ENCODE peak calls at places on chromosomes 6 and 20, in six cellular contexts. U is NT2/D1; C is spleen; I is right lobe of liver; J is naive thymus-derived CD4-positive, alpha-beta T cell; P is IMR-90. X is an unnamed sample.
A peak's percentile ranks its signal among the peaks of the same experiment; 100 is the strongest.

GRCh38 chr20:46348972-46349741 is 40.9 kb upstream of the CDH22 start:
- DNase-seq in C (peak; percentile 84), P (peak; percentile 31), I (no peak), U (no peak), J (peak; percentile 43), X (peak; percentile 78)

GRCh38 chr6:39339557-39340555 is 17.4 kb upstream of the KCNK16 start:
- DNase-seq in J (no peak), U (no peak), P (no peak), I (no peak), C (peak; percentile 66), X (no peak)

GRCh38 chr6:9401936-9402335 is 966.6 kb upstream of the SLC35B3 start:
- DNase-seq in I (no peak), J (no peak), P (peak; percentile 28), C (no peak), U (no peak), X (peak; percentile 30)

GRCh38 chr20:24046905-24047304 is 58.3 kb upstream of the GGTLC1 start:
- DNase-seq in I (no peak), U (no peak), P (no peak), J (no peak), C (no peak), X (no peak)

GRCh38 chr6:152634773-152635172 is 2.4 kb downstream of the SYNE1 start:
- DNase-seq in C (peak; percentile 80), J (no peak), I (no peak), U (no peak), P (no peak), X (no peak)

GRCh38 chr6:145277358-145278097 is 457.8 kb downstream of the EPM2A start:
- DNase-seq in J (no peak), U (no peak), C (no peak), P (no peak), I (no peak), X (no peak)

GRCh38 chr6:20175810-20176209 is 36.5 kb downstream of the MBOAT1 start:
- DNase-seq in U (no peak), P (no peak), I (no peak), C (no peak), J (no peak), X (no peak)

GRCh38 chr6:155872961-155873360 is 417.3 kb upstream of the NOX3 start:
- DNase-seq in P (no peak), U (no peak), I (no peak), J (no peak), C (no peak), X (no peak)

GRCh38 chr20:48722002-48722731 is 105.6 kb downstream of the PREX1 start:
- DNase-seq in J (no peak), C (peak; percentile 83), I (peak; percentile 40), U (no peak), P (peak; percentile 32), X (peak; percentile 43)

GRCh38 chr6:136487746-136488145 is 62.5 kb downstream of the MAP7 start:
- DNase-seq in U (no peak), P (no peak), I (no peak), C (no peak), J (no peak), X (peak; percentile 83)

GRCh38 chr6:144150673-144151009 is 324 bp downstream of the STX11 start:
- DNase-seq in J (peak; percentile 49), U (no peak), C (peak; percentile 85), I (no peak), P (peak; percentile 18), X (peak; percentile 50)

GRCh38 chr20:44496976-44497375 is 21.3 kb downstream of the TTPAL start:
- DNase-seq in P (peak; percentile 96), C (no peak), U (peak; percentile 18), J (no peak), I (no peak), X (peak; percentile 75)

GRCh38 chr6:51118754-51119153 is 300.1 kb downstream of the TFAP2B start:
- DNase-seq in U (no peak), J (no peak), I (no peak), C (no peak), P (no peak), X (no peak)

GRCh38 chr6:147154454-147154853 is 49.8 kb upstream of the STXBP5 start:
- DNase-seq in U (no peak), I (no peak), P (peak; percentile 79), C (no peak), J (no peak), X (peak; percentile 56)

GRCh38 chr6:5438882-5439584 is 177.7 kb downstream of the FARS2 start:
- DNase-seq in U (peak; percentile 65), J (no peak), I (no peak), P (no peak), C (no peak), X (no peak)

GRCh38 chr6:73636048-73636447 is 17.7 kb downstream of the SLC17A5 start:
- DNase-seq in U (no peak), I (no peak), C (no peak), P (no peak), J (no peak), X (peak; percentile 70)

GRCh38 chr6:63904844-63905243 is 269.2 kb downstream of the PHF3 start:
- DNase-seq in I (no peak), U (no peak), P (peak; percentile 85), C (no peak), J (no peak), X (peak; percentile 43)

GRCh38 chr6:138297761-138298298 is 79.5 kb upstream of the PBOV1 start:
- DNase-seq in P (no peak), J (no peak), I (no peak), C (no peak), U (no peak), X (peak; percentile 7)

GRCh38 chr6:46024122-46024769 is 8.6 kb upstream of the CLIC5 start:
- DNase-seq in P (no peak), J (no peak), U (no peak), C (no peak), I (no peak), X (no peak)

GRCh38 chr6:43812850-43813584 is 43.0 kb downstream of the VEGFA start:
- DNase-seq in U (no peak), I (no peak), C (no peak), J (no peak), P (peak; percentile 7), X (no peak)

GRCh38 chr20:24948939-24949679 is at the start of gene CST7:
- DNase-seq in C (peak; percentile 96), J (peak; percentile 77), U (no peak), I (peak; percentile 56), P (no peak), X (no peak)

GRCh38 chr6:4732691-4733315 is 43.4 kb upstream of the CDYL start:
- DNase-seq in J (no peak), P (peak; percentile 95), U (peak; percentile 35), I (no peak), C (no peak), X (peak; percentile 89)

GRCh38 chr6:118589186-118589585 is 41.1 kb downstream of the PLN start:
- DNase-seq in I (no peak), J (no peak), U (no peak), P (peak; percentile 7), C (no peak), X (peak; percentile 20)

GRCh38 chr6:15876406-15876805 is 213.6 kb upstream of the DTNBP1 start:
- DNase-seq in I (no peak), C (no peak), P (no peak), U (no peak), J (no peak), X (peak; percentile 73)

GRCh38 chr6:44260451-44261297 is 3.3 kb upstream of the SLC35B2 start:
- DNase-seq in U (no peak), I (no peak), P (no peak), C (peak; percentile 41), J (no peak), X (no peak)

GRCh38 chr6:43744490-43744889 is 25.5 kb upstream of the VEGFA start:
- DNase-seq in I (peak; percentile 20), U (no peak), J (no peak), P (no peak), C (peak; percentile 72), X (no peak)

GRCh38 chr6:91097316-91097878 is 510.5 kb upstream of the MAP3K7 start:
- DNase-seq in J (no peak), I (no peak), U (no peak), P (no peak), C (no peak), X (no peak)
- H3K36me3 ChIP-seq in J (no peaks in the 10 kb centered on the region), I (no peaks in the 10 kb centered on the region), U (no peaks in the 10 kb centered on the region), P (no peaks in the 10 kb centered on the region), C (no peaks in the 10 kb centered on the region), X (no peaks in the 10 kb centered on the region)

GRCh38 chr6:108673153-108673552 is 112.4 kb downstream of the FOXO3 start:
- DNase-seq in C (no peak), U (no peak), P (no peak), I (no peak), J (no peak), X (no peak)
- H3K4me1 ChIP-seq in C (peaks cover 16% of the 10 kb centered on the region), U (peaks cover 3% of the 10 kb centered on the region), P (peaks cover 24% of the 10 kb centered on the region), I (peaks cover 41% of the 10 kb centered on the region), J (no peaks in the 10 kb centered on the region), X (peaks cover 49% of the 10 kb centered on the region)

GRCh38 chr6:30042476-30042875 is 18.6 kb upstream of the POLR1H start:
- DNase-seq in P (no peak), U (no peak), I (no peak), C (no peak), J (no peak), X (no peak)

GRCh38 chr6:30042914-30043313 is 18.2 kb upstream of the POLR1H start:
- DNase-seq in I (no peak), C (no peak), J (no peak), U (no peak), P (no peak), X (no peak)

GRCh38 chr6:30041221-30041620 is 19.8 kb upstream of the POLR1H start:
- DNase-seq in I (no peak), U (no peak), C (no peak), J (no peak), P (no peak), X (no peak)

GRCh38 chr6:30043744-30044143 is 17.3 kb upstream of the POLR1H start:
- DNase-seq in J (no peak), I (no peak), P (no peak), U (no peak), C (no peak), X (no peak)

GRCh38 chr6:30041821-30042220 is 19.2 kb upstream of the POLR1H start:
- DNase-seq in I (no peak), J (no peak), U (no peak), C (no peak), P (no peak), X (peak; percentile 7)
- H3K36me3 ChIP-seq in I (no peaks in the 10 kb centered on the region), J (no peaks in the 10 kb centered on the region), U (no peaks in the 10 kb centered on the region), C (no peaks in the 10 kb centered on the region), P (no peaks in the 10 kb centered on the region), X (no peaks in the 10 kb centered on the region)

GRCh38 chr6:42402184-42402583 is 49.5 kb downstream of the TRERF1 start:
- DNase-seq in U (no peak), P (peak; percentile 58), I (peak; percentile 31), J (no peak), C (no peak), X (peak; percentile 69)

GRCh38 chr6:42403415-42403814 is 48.3 kb downstream of the TRERF1 start:
- DNase-seq in I (peak; percentile 28), P (peak; percentile 40), C (no peak), U (no peak), J (no peak), X (peak; percentile 19)

GRCh38 chr6:42400886-42401604 is 50.7 kb downstream of the TRERF1 start:
- DNase-seq in C (no peak), U (no peak), P (no peak), I (peak; percentile 26), J (no peak), X (no peak)

GRCh38 chr6:42400031-42400760 is 51.5 kb downstream of the TRERF1 start:
- DNase-seq in J (no peak), I (peak; percentile 26), U (no peak), P (no peak), C (no peak), X (no peak)

DNA sequence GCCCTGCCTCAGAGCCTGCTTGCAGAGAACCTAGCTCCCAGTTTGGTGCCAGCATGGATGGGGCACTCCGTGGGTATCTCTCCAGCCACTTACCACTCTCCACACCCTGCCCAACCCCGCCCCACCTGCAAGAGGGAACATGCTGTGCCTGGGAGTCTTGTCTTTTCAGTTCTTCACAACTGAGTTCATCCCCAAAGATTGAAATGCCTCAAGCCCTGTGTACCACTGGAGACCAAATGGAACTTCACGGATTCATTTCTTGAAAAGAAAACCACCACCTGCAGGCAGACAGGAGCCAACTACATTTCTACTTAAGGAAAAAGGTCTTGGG is 50.2 kb downstream of the TRERF1 start:
- DNase-seq in I (peak; percentile 42), U (no peak), J (no peak), P (no peak), C (no peak), X (no peak)
- H3K4me1 ChIP-seq in I (no peaks in the 10 kb centered on the region), U (peaks cover 14% of the 10 kb centered on the region), J (peaks cover 29% of the 10 kb centered on the region), P (peaks cover 20% of the 10 kb centered on the region), C (peaks cover 17% of the 10 kb centered on the region), X (peaks cover 20% of the 10 kb centered on the region)